ENCODE peak calls at places on chromosome 1, in six cellular contexts. One of them, this sample, is unnamed.

GRCh38 chr1:90534669-90535379 is 182.3 kb downstream of the BARHL2 start:
- DNase-seq in tibial nerve: no peak
- DNase-seq in uterus: no peak
- DNase-seq in K562: no peak
- DNase-seq in GM10248: no peak
- DNase-seq in MM.1S: no peak
- DNase-seq in this sample: no peak

GRCh38 chr1:185045793-185046441 is 559 bp downstream of the RNF2 start:
- DNase-seq in tibial nerve: no peak
- DNase-seq in uterus: peak
- DNase-seq in K562: peak
- DNase-seq in GM10248: peak
- DNase-seq in MM.1S: peak
- DNase-seq in this sample: peak

GRCh38 chr1:45957684-45958083 is 154.3 kb downstream of the MAST2 start:
- DNase-seq in tibial nerve: no peak
- DNase-seq in uterus: no peak
- DNase-seq in K562: no peak
- DNase-seq in GM10248: no peak
- DNase-seq in MM.1S: no peak
- DNase-seq in this sample: no peak

GRCh38 chr1:104264506-104264905 is 514.8 kb downstream of the AMY1C start:
- DNase-seq in tibial nerve: no peak
- DNase-seq in uterus: no peak
- DNase-seq in K562: no peak
- DNase-seq in GM10248: no peak
- DNase-seq in MM.1S: no peak
- DNase-seq in this sample: no peak

GRCh38 chr1:151399890-151400235 is 490 bp downstream of the PSMB4 start:
- DNase-seq in tibial nerve: no peak
- DNase-seq in uterus: no peak
- DNase-seq in K562: peak
- DNase-seq in GM10248: no peak
- DNase-seq in MM.1S: peak
- DNase-seq in this sample: no peak

GRCh38 chr1:226640288-226640687 is 91.7 kb downstream of the STUM start:
- DNase-seq in tibial nerve: no peak
- DNase-seq in uterus: peak
- DNase-seq in K562: no peak
- DNase-seq in GM10248: no peak
- DNase-seq in MM.1S: no peak
- DNase-seq in this sample: no peak

GRCh38 chr1:154937051-154937987 is 800 bp upstream of the PMVK start:
- DNase-seq in tibial nerve: peak
- DNase-seq in uterus: peak
- DNase-seq in K562: peak
- DNase-seq in GM10248: peak
- DNase-seq in MM.1S: peak
- DNase-seq in this sample: peak

GRCh38 chr1:26593385-26593784 is 63.8 kb downstream of the RPS6KA1 start:
- DNase-seq in tibial nerve: no peak
- DNase-seq in uterus: no peak
- DNase-seq in K562: no peak
- DNase-seq in GM10248: no peak
- DNase-seq in MM.1S: no peak
- DNase-seq in this sample: no peak

GRCh38 chr1:217660353-217661062 is 29.4 kb downstream of the SPATA17 start:
- DNase-seq in tibial nerve: no peak
- DNase-seq in uterus: no peak
- DNase-seq in K562: no peak
- DNase-seq in GM10248: peak
- DNase-seq in MM.1S: peak
- DNase-seq in this sample: peak

GRCh38 chr1:206635983-206636354 is 633 bp downstream of the DYRK3 start:
- DNase-seq in tibial nerve: no peak
- DNase-seq in uterus: no peak
- DNase-seq in K562: peak
- DNase-seq in GM10248: no peak
- DNase-seq in MM.1S: no peak
- DNase-seq in this sample: no peak

GRCh38 chr1:215018555-215018954 is 64.0 kb upstream of the KCNK2 start:
- DNase-seq in tibial nerve: no peak
- DNase-seq in uterus: no peak
- DNase-seq in K562: no peak
- DNase-seq in GM10248: no peak
- DNase-seq in MM.1S: no peak
- DNase-seq in this sample: no peak

GRCh38 chr1:26161408-26162219 is 2.7 kb downstream of the FAM110D start:
- DNase-seq in tibial nerve: no peak
- DNase-seq in uterus: peak
- DNase-seq in K562: peak
- DNase-seq in GM10248: no peak
- DNase-seq in MM.1S: peak
- DNase-seq in this sample: peak

GRCh38 chr1:42904437-42904836 is 54.2 kb downstream of the SLC2A1 start:
- DNase-seq in tibial nerve: no peak
- DNase-seq in uterus: no peak
- DNase-seq in K562: peak
- DNase-seq in GM10248: no peak
- DNase-seq in MM.1S: no peak
- DNase-seq in this sample: no peak

GRCh38 chr1:164635784-164636729 is 77.1 kb downstream of the PBX1 start:
- DNase-seq in tibial nerve: no peak
- DNase-seq in uterus: peak
- DNase-seq in K562: no peak
- DNase-seq in GM10248: no peak
- DNase-seq in MM.1S: peak
- DNase-seq in this sample: no peak

GRCh38 chr1:205477759-205478247 is 22.0 kb upstream of the BLACAT1 start:
- DNase-seq in tibial nerve: no peak
- DNase-seq in uterus: peak
- DNase-seq in K562: no peak
- DNase-seq in GM10248: no peak
- DNase-seq in MM.1S: no peak
- DNase-seq in this sample: no peak

GRCh38 chr1:22380024-22380785 is 71.4 kb upstream of the ZBTB40 start:
- DNase-seq in tibial nerve: no peak
- DNase-seq in uterus: no peak
- DNase-seq in K562: peak
- DNase-seq in GM10248: no peak
- DNase-seq in MM.1S: no peak
- DNase-seq in this sample: no peak

GRCh38 chr1:78688701-78689100 is 39.1 kb downstream of the IFI44 start:
- DNase-seq in tibial nerve: no peak
- DNase-seq in uterus: no peak
- DNase-seq in K562: no peak
- DNase-seq in GM10248: no peak
- DNase-seq in MM.1S: no peak
- DNase-seq in this sample: peak

DNA sequence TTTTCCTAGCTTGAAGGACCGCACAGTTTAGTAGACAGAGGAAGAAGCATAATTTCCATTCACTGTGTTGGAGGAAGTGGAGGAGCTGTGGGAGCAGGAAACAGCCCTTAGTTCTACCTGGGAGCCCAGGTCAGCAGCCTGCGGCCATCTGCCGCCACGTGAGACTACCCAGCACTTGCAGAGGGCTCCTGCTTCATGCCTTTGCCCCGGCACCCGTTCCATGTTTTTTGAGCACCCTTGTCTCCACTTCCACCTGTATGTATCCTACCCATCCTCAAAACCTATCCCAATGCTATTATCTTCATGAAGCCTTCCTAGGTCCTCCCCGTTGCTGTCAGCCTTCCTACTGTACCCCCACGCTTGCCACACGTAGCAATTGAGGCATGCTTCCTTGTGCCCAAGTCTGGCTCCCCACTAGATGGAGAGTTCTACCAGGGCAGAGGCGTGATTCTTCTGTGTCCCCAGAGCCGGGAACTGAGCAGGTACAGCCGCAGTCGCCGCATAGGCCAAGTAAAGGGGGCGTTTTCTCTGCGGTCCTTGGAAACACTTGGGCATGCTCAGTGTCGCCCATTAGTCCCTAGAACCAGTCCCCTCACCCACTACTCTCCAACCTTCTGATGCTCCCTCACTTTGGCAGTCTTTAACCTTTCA is 1.9 kb downstream of the SLC6A9 start:
- DNase-seq in tibial nerve: no peak
- DNase-seq in uterus: no peak
- DNase-seq in K562: no peak
- DNase-seq in GM10248: peak
- DNase-seq in MM.1S: no peak
- DNase-seq in this sample: peak
- TF ChIP-seq CTCF in tibial nerve: no peak
- TF ChIP-seq CTCF in uterus: no peak
- TF ChIP-seq CTCF in K562: no peak
- TF ChIP-seq CTCF in GM10248: no peak
- TF ChIP-seq CTCF in MM.1S: no peak
- TF ChIP-seq CTCF in this sample: no peak

GRCh38 chr1:51942281-51942680 is 48.2 kb downstream of the RAB3B start:
- DNase-seq in tibial nerve: no peak
- DNase-seq in uterus: no peak
- DNase-seq in K562: no peak
- DNase-seq in GM10248: no peak
- DNase-seq in MM.1S: no peak
- DNase-seq in this sample: no peak

GRCh38 chr1:51941528-51941927 is 49.0 kb downstream of the RAB3B start:
- DNase-seq in tibial nerve: no peak
- DNase-seq in uterus: no peak
- DNase-seq in K562: no peak
- DNase-seq in GM10248: no peak
- DNase-seq in MM.1S: no peak
- DNase-seq in this sample: no peak

GRCh38 chr1:51937112-51937511 is 53.4 kb downstream of the RAB3B start:
- DNase-seq in tibial nerve: no peak
- DNase-seq in uterus: no peak
- DNase-seq in K562: no peak
- DNase-seq in GM10248: no peak
- DNase-seq in MM.1S: no peak
- DNase-seq in this sample: no peak

GRCh38 chr1:51936531-51936930 is 54.0 kb downstream of the RAB3B start:
- DNase-seq in tibial nerve: no peak
- DNase-seq in uterus: no peak
- DNase-seq in K562: peak
- DNase-seq in GM10248: no peak
- DNase-seq in MM.1S: no peak
- DNase-seq in this sample: no peak
- TF ChIP-seq CTCF in tibial nerve: no peak
- TF ChIP-seq CTCF in uterus: no peak
- TF ChIP-seq CTCF in K562: peak
- TF ChIP-seq CTCF in GM10248: no peak
- TF ChIP-seq CTCF in MM.1S: no peak
- TF ChIP-seq CTCF in this sample: no peak

GRCh38 chr1:171869097-171869496 is 27.8 kb downstream of the DNM3 start:
- DNase-seq in tibial nerve: no peak
- DNase-seq in uterus: no peak
- DNase-seq in K562: no peak
- DNase-seq in GM10248: no peak
- DNase-seq in MM.1S: no peak
- DNase-seq in this sample: no peak
- TF ChIP-seq CTCF in tibial nerve: no peak
- TF ChIP-seq CTCF in uterus: no peak
- TF ChIP-seq CTCF in K562: no peak
- TF ChIP-seq CTCF in GM10248: no peak
- TF ChIP-seq CTCF in MM.1S: no peak
- TF ChIP-seq CTCF in this sample: no peak

GRCh38 chr1:65432918-65433317 is 12.4 kb downstream of the LEPR start:
- DNase-seq in tibial nerve: no peak
- DNase-seq in uterus: no peak
- DNase-seq in K562: no peak
- DNase-seq in GM10248: no peak
- DNase-seq in MM.1S: no peak
- DNase-seq in this sample: no peak

GRCh38 chr1:65434760-65435159 is 14.3 kb downstream of the LEPR start:
- DNase-seq in tibial nerve: no peak
- DNase-seq in uterus: no peak
- DNase-seq in K562: no peak
- DNase-seq in GM10248: no peak
- DNase-seq in MM.1S: no peak
- DNase-seq in this sample: no peak

GRCh38 chr1:65437616-65438015 is 17.1 kb downstream of the LEPR start:
- DNase-seq in tibial nerve: no peak
- DNase-seq in uterus: no peak
- DNase-seq in K562: peak
- DNase-seq in GM10248: no peak
- DNase-seq in MM.1S: no peak
- DNase-seq in this sample: no peak

GRCh38 chr1:65434255-65434654 is 13.8 kb downstream of the LEPR start:
- DNase-seq in tibial nerve: no peak
- DNase-seq in uterus: no peak
- DNase-seq in K562: no peak
- DNase-seq in GM10248: no peak
- DNase-seq in MM.1S: no peak
- DNase-seq in this sample: no peak

GRCh38 chr1:65435987-65436386 is 15.5 kb downstream of the LEPR start:
- DNase-seq in tibial nerve: no peak
- DNase-seq in uterus: no peak
- DNase-seq in K562: no peak
- DNase-seq in GM10248: no peak
- DNase-seq in MM.1S: no peak
- DNase-seq in this sample: no peak
- TF ChIP-seq CTCF in tibial nerve: no peak
- TF ChIP-seq CTCF in uterus: no peak
- TF ChIP-seq CTCF in K562: no peak
- TF ChIP-seq CTCF in GM10248: no peak
- TF ChIP-seq CTCF in MM.1S: no peak
- TF ChIP-seq CTCF in this sample: no peak

GRCh38 chr1:222387020-222387816 is 160.7 kb downstream of the HHIPL2 start:
- DNase-seq in tibial nerve: no peak
- DNase-seq in uterus: no peak
- DNase-seq in K562: peak
- DNase-seq in GM10248: no peak
- DNase-seq in MM.1S: no peak
- DNase-seq in this sample: no peak
- TF ChIP-seq CTCF in tibial nerve: no peak
- TF ChIP-seq CTCF in uterus: no peak
- TF ChIP-seq CTCF in K562: peak
- TF ChIP-seq CTCF in GM10248: no peak
- TF ChIP-seq CTCF in MM.1S: no peak
- TF ChIP-seq CTCF in this sample: peak

GRCh38 chr1:57122031-57122430 is 156.2 kb upstream of the C8B start:
- DNase-seq in tibial nerve: no peak
- DNase-seq in uterus: no peak
- DNase-seq in K562: no peak
- DNase-seq in GM10248: no peak
- DNase-seq in MM.1S: no peak
- DNase-seq in this sample: no peak

GRCh38 chr1:57127976-57128375 is 162.2 kb upstream of the C8B start:
- DNase-seq in tibial nerve: no peak
- DNase-seq in uterus: no peak
- DNase-seq in K562: no peak
- DNase-seq in GM10248: no peak
- DNase-seq in MM.1S: no peak
- DNase-seq in this sample: no peak

GRCh38 chr1:57118948-57119637 is 153.3 kb upstream of the C8B start:
- DNase-seq in tibial nerve: no peak
- DNase-seq in uterus: no peak
- DNase-seq in K562: no peak
- DNase-seq in GM10248: no peak
- DNase-seq in MM.1S: no peak
- DNase-seq in this sample: no peak

GRCh38 chr1:57124170-57124569 is 158.4 kb upstream of the C8B start:
- DNase-seq in tibial nerve: no peak
- DNase-seq in uterus: no peak
- DNase-seq in K562: no peak
- DNase-seq in GM10248: no peak
- DNase-seq in MM.1S: no peak
- DNase-seq in this sample: no peak

GRCh38 chr1:57124768-57125446 is 159.1 kb upstream of the C8B start:
- DNase-seq in tibial nerve: no peak
- DNase-seq in uterus: no peak
- DNase-seq in K562: no peak
- DNase-seq in GM10248: no peak
- DNase-seq in MM.1S: no peak
- DNase-seq in this sample: peak
- TF ChIP-seq CTCF in tibial nerve: no peak
- TF ChIP-seq CTCF in uterus: no peak
- TF ChIP-seq CTCF in K562: peak
- TF ChIP-seq CTCF in GM10248: no peak
- TF ChIP-seq CTCF in MM.1S: no peak
- TF ChIP-seq CTCF in this sample: no peak